ENCODE peak calls at places on chromosomes 4 and X, in five cellular contexts. One of them, this sample, is unnamed.

GRCh38 chr4:180950377-180950776 is 1292.8 kb upstream of the TENM3 start:
- DNase-seq in amniotic epithelial cell: no peak
- DNase-seq in AG09319: no peak
- DNase-seq in C1 segment of cervical spinal cord: no peak
- DNase-seq in uterus: no peak
- DNase-seq in this sample: no peak

GRCh38 chr4:79016878-79017277 is 77.6 kb upstream of the PAQR3 start:
- DNase-seq in amniotic epithelial cell: no peak
- DNase-seq in AG09319: no peak
- DNase-seq in C1 segment of cervical spinal cord: no peak
- DNase-seq in uterus: no peak
- DNase-seq in this sample: no peak

GRCh38 chr4:8587469-8588195 is 4.9 kb upstream of the CPZ start:
- DNase-seq in amniotic epithelial cell: no peak
- DNase-seq in AG09319: no peak
- DNase-seq in C1 segment of cervical spinal cord: no peak
- DNase-seq in uterus: no peak
- DNase-seq in this sample: no peak

GRCh38 chr4:5863461-5864113 is 29.3 kb downstream of the CRMP1 start:
- DNase-seq in amniotic epithelial cell: peak; percentile 74
- DNase-seq in AG09319: peak; percentile 4
- DNase-seq in C1 segment of cervical spinal cord: no peak
- DNase-seq in uterus: no peak
- DNase-seq in this sample: peak; percentile 91

GRCh38 chrX:138765061-138765460 is 53.5 kb upstream of the FGF13 start:
- DNase-seq in amniotic epithelial cell: no peak
- DNase-seq in AG09319: no peak
- DNase-seq in C1 segment of cervical spinal cord: no peak
- DNase-seq in uterus: no peak
- DNase-seq in this sample: no peak

GRCh38 chrX:44675364-44676024 is 132.8 kb upstream of the FUNDC1 start:
- DNase-seq in amniotic epithelial cell: peak; percentile 91
- DNase-seq in AG09319: peak; percentile 78
- DNase-seq in C1 segment of cervical spinal cord: peak; percentile 2
- DNase-seq in uterus: peak; percentile 60
- DNase-seq in this sample: peak; percentile 72

GRCh38 chr4:98514930-98515809 is 143.2 kb downstream of the TSPAN5 start:
- DNase-seq in amniotic epithelial cell: peak; percentile 70
- DNase-seq in AG09319: no peak
- DNase-seq in C1 segment of cervical spinal cord: no peak
- DNase-seq in uterus: no peak
- DNase-seq in this sample: no peak

GRCh38 chr4:155787113-155787710 is 28.4 kb downstream of the GUCY1B1 start:
- DNase-seq in amniotic epithelial cell: peak; percentile 68
- DNase-seq in AG09319: peak; percentile 24
- DNase-seq in C1 segment of cervical spinal cord: no peak
- DNase-seq in uterus: no peak
- DNase-seq in this sample: no peak

GRCh38 chr4:16290681-16291420 is 64.6 kb upstream of the TAPT1 start:
- DNase-seq in amniotic epithelial cell: no peak
- DNase-seq in AG09319: no peak
- DNase-seq in C1 segment of cervical spinal cord: no peak
- DNase-seq in uterus: no peak
- DNase-seq in this sample: no peak

GRCh38 chr4:86558799-86559198 is 35.3 kb upstream of the PTPN13 start:
- DNase-seq in amniotic epithelial cell: peak; percentile 6
- DNase-seq in AG09319: no peak
- DNase-seq in C1 segment of cervical spinal cord: no peak
- DNase-seq in uterus: no peak
- DNase-seq in this sample: no peak

GRCh38 chr4:10276152-10276551 is 159.6 kb upstream of the WDR1 start:
- DNase-seq in amniotic epithelial cell: no peak
- DNase-seq in AG09319: no peak
- DNase-seq in C1 segment of cervical spinal cord: no peak
- DNase-seq in uterus: no peak
- DNase-seq in this sample: no peak

GRCh38 chrX:147803948-147804347 is 107.8 kb upstream of the FMR1 start:
- DNase-seq in amniotic epithelial cell: no peak
- DNase-seq in AG09319: no peak
- DNase-seq in C1 segment of cervical spinal cord: no peak
- DNase-seq in uterus: no peak
- DNase-seq in this sample: no peak

GRCh38 chrX:97984641-97985040 is 1100.9 kb downstream of the RPA4 start:
- DNase-seq in amniotic epithelial cell: no peak
- DNase-seq in AG09319: no peak
- DNase-seq in C1 segment of cervical spinal cord: no peak
- DNase-seq in uterus: no peak
- DNase-seq in this sample: no peak

GRCh38 chr4:100421356-100421978 is 96.4 kb downstream of the EMCN start:
- DNase-seq in amniotic epithelial cell: peak; percentile 40
- DNase-seq in AG09319: peak; percentile 11
- DNase-seq in C1 segment of cervical spinal cord: no peak
- DNase-seq in uterus: no peak
- DNase-seq in this sample: peak; percentile 11

GRCh38 chrX:96386325-96386724 is 298.3 kb upstream of the DIAPH2 start:
- DNase-seq in amniotic epithelial cell: no peak
- DNase-seq in AG09319: no peak
- DNase-seq in C1 segment of cervical spinal cord: no peak
- DNase-seq in uterus: no peak
- DNase-seq in this sample: no peak

GRCh38 chr4:134952775-134953174 is 751.2 kb upstream of the PABPC4L start:
- DNase-seq in amniotic epithelial cell: no peak
- DNase-seq in AG09319: no peak
- DNase-seq in C1 segment of cervical spinal cord: no peak
- DNase-seq in uterus: no peak
- DNase-seq in this sample: no peak

GRCh38 chrX:72100051-72100755 is 31.5 kb downstream of the RTL5 start:
- DNase-seq in amniotic epithelial cell: no peak
- DNase-seq in AG09319: no peak
- DNase-seq in C1 segment of cervical spinal cord: no peak
- DNase-seq in uterus: no peak
- DNase-seq in this sample: no peak

GRCh38 chr4:95693594-95693993 is 144.8 kb upstream of the UNC5C start:
- DNase-seq in amniotic epithelial cell: peak; percentile 49
- DNase-seq in AG09319: no peak
- DNase-seq in C1 segment of cervical spinal cord: no peak
- DNase-seq in uterus: no peak
- DNase-seq in this sample: no peak

GRCh38 chrX:21856504-21856903 is 717 bp downstream of the YY2 start:
- DNase-seq in amniotic epithelial cell: no peak
- DNase-seq in AG09319: no peak
- DNase-seq in C1 segment of cervical spinal cord: no peak
- DNase-seq in uterus: no peak
- DNase-seq in this sample: no peak

GRCh38 chr4:73944061-73944875 is 37.6 kb downstream of the PF4 start:
- DNase-seq in amniotic epithelial cell: peak; percentile 59
- DNase-seq in AG09319: no peak
- DNase-seq in C1 segment of cervical spinal cord: no peak
- DNase-seq in uterus: no peak
- DNase-seq in this sample: no peak

GRCh38 chr4:76535603-76536380 is 100.8 kb downstream of the SHROOM3 start:
- DNase-seq in amniotic epithelial cell: peak; percentile 19
- DNase-seq in AG09319: no peak
- DNase-seq in C1 segment of cervical spinal cord: no peak
- DNase-seq in uterus: no peak
- DNase-seq in this sample: no peak

GRCh38 chrX:139759637-139760036 is 51.7 kb upstream of the MCF2 start:
- DNase-seq in amniotic epithelial cell: peak; percentile 54
- DNase-seq in AG09319: no peak
- DNase-seq in C1 segment of cervical spinal cord: no peak
- DNase-seq in uterus: no peak
- DNase-seq in this sample: no peak

This sample was measured in retinal pigment epithelial cell.